ENCODE peak calls at places on chromosomes 5 and 9, in eight cellular contexts. B is H1, L is HTR-8/SVneo, C is SJSA1, U is Caco-2, I is upper lobe of right lung, W is germinal center, J is GM23338. R is an unnamed sample.

GRCh38 chr9:69293186-69293585 is 31.8 kb upstream of the ENTREP1 start:
- DNase-seq in B (no peak), L (no peak), C (no peak), U (no peak), I (no peak), W (no peak), J (no peak), R (no peak)

GRCh38 chr5:132019857-132020555 is 8.5 kb upstream of the ACSL6 start:
- DNase-seq in B (no peak), L (no peak), C (no peak), U (no peak), I (no peak), W (no peak), J (no peak), R (peak)

GRCh38 chr9:10079284-10079964 is 533.4 kb downstream of the PTPRD start:
- DNase-seq in B (no peak), L (no peak), C (no peak), U (no peak), I (no peak), W (no peak), J (no peak), R (no peak)

GRCh38 chr9:79656127-79656526 is 84.4 kb downstream of the TLE4 start:
- DNase-seq in B (no peak), L (no peak), C (no peak), U (no peak), I (no peak), W (no peak), J (no peak), R (no peak)

GRCh38 chr5:110441035-110441434 is 285.4 kb downstream of the TMEM232 start:
- DNase-seq in B (no peak), L (peak), C (peak), U (no peak), I (no peak), W (no peak), J (peak), R (no peak)

GRCh38 chr9:130729145-130729544 is 35.6 kb downstream of the EXOSC2 start:
- DNase-seq in B (no peak), L (no peak), C (no peak), U (no peak), I (no peak), W (no peak), J (no peak), R (no peak)

GRCh38 chr9:108662935-108663334 is 192.9 kb downstream of the ACTL7B start:
- DNase-seq in B (no peak), L (no peak), C (no peak), U (no peak), I (no peak), W (no peak), J (no peak), R (no peak)

GRCh38 chr9:137237759-137238726 is 3.0 kb upstream of the TUBB4B start:
- DNase-seq in B (no peak), L (no peak), C (no peak), U (no peak), I (no peak), W (no peak), J (no peak), R (no peak)

GRCh38 chr5:150278916-150279315 is 10.7 kb downstream of the CAMK2A start:
- DNase-seq in B (no peak), L (peak), C (peak), U (no peak), I (no peak), W (no peak), J (peak), R (no peak)

GRCh38 chr5:84227221-84227620 is 157.5 kb downstream of the EDIL3 start:
- DNase-seq in B (no peak), L (no peak), C (no peak), U (no peak), I (no peak), W (no peak), J (no peak), R (no peak)

GRCh38 chr5:59328801-59329296 is 564.7 kb downstream of the PDE4D start:
- DNase-seq in B (no peak), L (peak), C (no peak), U (no peak), I (no peak), W (no peak), J (peak), R (no peak)

GRCh38 chr5:168513861-168514428 is 15.2 kb upstream of the FBLL1 start:
- DNase-seq in B (no peak), L (no peak), C (no peak), U (no peak), I (no peak), W (no peak), J (no peak), R (no peak)

GRCh38 chr9:126056312-126057021 is 270.2 kb upstream of the MVB12B start:
- DNase-seq in B (no peak), L (no peak), C (no peak), U (no peak), I (peak), W (no peak), J (no peak), R (no peak)

GRCh38 chr9:118643118-118643517 is 726.1 kb downstream of the BRINP1 start:
- DNase-seq in B (peak), L (peak), C (peak), U (peak), I (peak), W (no peak), J (peak), R (no peak)

GRCh38 chr9:116144555-116144954 is 9.0 kb upstream of the PAPPA start:
- DNase-seq in B (no peak), L (no peak), C (no peak), U (no peak), I (no peak), W (no peak), J (no peak), R (no peak)

GRCh38 chr9:76441551-76442322 is 17.2 kb upstream of the GCNT1 start:
- DNase-seq in B (no peak), L (no peak), C (no peak), U (no peak), I (no peak), W (no peak), J (no peak), R (no peak)

GRCh38 chr9:10697044-10697443 is 84.2 kb upstream of the PTPRD start:
- DNase-seq in B (no peak), L (no peak), C (no peak), U (no peak), I (no peak), W (no peak), J (no peak), R (no peak)

GRCh38 chr5:19406576-19407365 is 581.2 kb downstream of the CDH18 start:
- DNase-seq in B (no peak), L (no peak), C (no peak), U (no peak), I (no peak), W (no peak), J (no peak), R (no peak)

GRCh38 chr5:133368009-133368408 is 244.3 kb downstream of the FSTL4 start:
- DNase-seq in B (no peak), L (no peak), C (no peak), U (no peak), I (no peak), W (no peak), J (no peak), R (no peak)

GRCh38 chr9:113536483-113537226 is 73.1 kb downstream of the RGS3 start:
- DNase-seq in B (no peak), L (no peak), C (no peak), U (peak), I (no peak), W (no peak), J (no peak), R (no peak)

GRCh38 chr5:102858808-102859207 is 103.7 kb downstream of the PAM start:
- DNase-seq in B (no peak), L (no peak), C (peak), U (no peak), I (no peak), W (no peak), J (no peak), R (no peak)

GRCh38 chr9:128136816-128137793 is 9.6 kb upstream of the PTGES2 start:
- DNase-seq in B (no peak), L (peak), C (no peak), U (peak), I (no peak), W (no peak), J (no peak), R (no peak)

GRCh38 chr5:150258126-150258525 is 31.4 kb downstream of the CAMK2A start:
- DNase-seq in B (no peak), L (no peak), C (no peak), U (no peak), I (no peak), W (no peak), J (no peak), R (peak)

GRCh38 chr9:91534374-91534773 is 110.7 kb upstream of the NFIL3 start:
- DNase-seq in B (no peak), L (peak), C (no peak), U (no peak), I (no peak), W (no peak), J (no peak), R (no peak)